ENCODE peak calls at places on chromosomes 4 and X, in four cellular contexts. P is HCT116, M is HepG2, S is K562. G is an unnamed sample.

GRCh38 chrX:9646471-9647038 is 119.1 kb downstream of the GPR143 start:
- DNase-seq in M (no peak), S (no peak), P (no peak), G (no peak)

GRCh38 chrX:76253432-76253831 is 80.6 kb downstream of the PBDC1 start:
- DNase-seq in M (peak; percentile 45), P (peak; percentile 18), S (peak; percentile 9), G (peak; percentile 8)

GRCh38 chr4:80043534-80043933 is 29.5 kb downstream of the ANTXR2 start:
- DNase-seq in M (no peak), P (no peak), S (no peak), G (no peak)

GRCh38 chr4:102598759-102599379 is 97.7 kb downstream of the NFKB1 start:
- DNase-seq in P (no peak), M (no peak), S (no peak), G (no peak)

GRCh38 chrX:11566814-11567213 is 98.9 kb downstream of the ARHGAP6 start:
- DNase-seq in S (no peak), M (no peak), P (no peak), G (no peak)

GRCh38 chr4:3479358-3480101 is 16.4 kb downstream of the DOK7 start:
- DNase-seq in S (no peak), M (no peak), P (no peak), G (no peak)

GRCh38 chr4:176266026-176266425 is 3.0 kb downstream of the ASB5 start:
- DNase-seq in P (no peak), S (no peak), M (no peak), G (no peak)

GRCh38 chr4:159201168-159201567 is 98.3 kb downstream of the RAPGEF2 start:
- DNase-seq in M (no peak), P (no peak), S (no peak), G (no peak)

GRCh38 chr4:4673070-4673469 is 131.2 kb upstream of the STX18 start:
- DNase-seq in P (peak; percentile 95), S (peak; percentile 100), M (no peak), G (no peak)

GRCh38 chrX:47233333-47234113 is 714 bp downstream of the USP11 start:
- DNase-seq in S (peak; percentile 85), P (peak; percentile 92), M (peak; percentile 89), G (peak; percentile 84)

GRCh38 chrX:121504148-121504547 is 456.7 kb downstream of the GLUD2 start:
- DNase-seq in P (no peak), M (no peak), S (no peak), G (no peak)

GRCh38 chr4:122827258-122827887 is 742 bp downstream of the FGF2 start:
- DNase-seq in M (no peak), S (peak; percentile 65), P (no peak), G (no peak)

GRCh38 chr4:41784191-41784979 is 35.9 kb upstream of the PHOX2B start:
- DNase-seq in M (no peak), S (no peak), P (no peak), G (no peak)

GRCh38 chr4:41785665-41786064 is 37.1 kb upstream of the PHOX2B start:
- DNase-seq in M (no peak), P (no peak), S (no peak), G (no peak)

GRCh38 chr4:41792166-41792565 is 43.6 kb upstream of the PHOX2B start:
- DNase-seq in P (no peak), M (no peak), S (no peak), G (no peak)

GRCh38 chr4:41791557-41791956 is 43.0 kb upstream of the PHOX2B start:
- DNase-seq in P (no peak), M (no peak), S (no peak), G (no peak)

GRCh38 chr4:41787931-41788330 is 39.4 kb upstream of the PHOX2B start:
- DNase-seq in S (no peak), M (no peak), P (no peak), G (no peak)
- H3K4me3 ChIP-seq in S (no peak overlapping the region), M (no peak overlapping the region), P (no peak overlapping the region), G (no peak overlapping the region)

GRCh38 chr4:76758290-76758882 is 139.6 kb downstream of the SOWAHB start:
- DNase-seq in S (peak; percentile 69), M (peak; percentile 28), P (peak; percentile 42), G (no peak)
- TF ChIP-seq SIN3A in S (no peak), M (no peak), P (no peak), G (no peak)

GRCh38 chrX:13341491-13342101 is 21.7 kb upstream of the ATXN3L start:
- DNase-seq in M (no peak), S (no peak), P (no peak), G (no peak)
- TF ChIP-seq TCF7L2 in M (no peak), S (no peak), P (no peak), G (no peak)

GRCh38 chr4:52573551-52573950 is 85.5 kb downstream of the USP46 start:
- DNase-seq in P (no peak), S (no peak), M (no peak), G (no peak)
- H3K4me3 ChIP-seq in P (no peak overlapping the region), S (no peak overlapping the region), M (no peak overlapping the region), G (no peak overlapping the region)

GRCh38 chr4:7815562-7815961 is 124.1 kb downstream of the AFAP1 start:
- DNase-seq in S (no peak), P (no peak), M (no peak), G (no peak)
- TF ChIP-seq SIN3A in S (no peak), P (no peak), M (no peak), G (no peak)

GRCh38 chr4:167025651-167026050 is 208.6 kb downstream of the SPOCK3 start:
- DNase-seq in P (no peak), S (no peak), M (peak; percentile 8), G (no peak)

GRCh38 chr4:167023359-167023925 is 210.9 kb downstream of the SPOCK3 start:
- DNase-seq in M (no peak), P (no peak), S (no peak), G (no peak)

GRCh38 chr4:167020410-167020809 is 213.9 kb downstream of the SPOCK3 start:
- DNase-seq in M (peak; percentile 5), S (no peak), P (no peak), G (no peak)

GRCh38 chr4:167021545-167022155 is 212.6 kb downstream of the SPOCK3 start:
- DNase-seq in M (peak; percentile 39), S (peak; percentile 15), P (peak; percentile 66), G (peak; percentile 51)
- TF ChIP-seq TCF7L2 in M (no peak), S (no peak), P (no peak), G (no peak)